ENCODE peak calls at places on chromosomes 7 and 10, in six cellular contexts. One of them, this sample, is unnamed.

GRCh38 chr7:7519528-7519927 is 16.1 kb downstream of the COL28A1 start:
- DNase-seq in adrenal gland: no peak
- DNase-seq in activated effector memory CD4-positive, alpha-beta T cell treated with Interleukin-2 at 50 U/mL for 16 hours: no peak
- DNase-seq in ELR: no peak
- DNase-seq in NCI-H510A treated with DMSO at 0.1 percent for 48 hours: no peak
- DNase-seq in CD14-positive monocyte: no peak
- DNase-seq in this sample: no peak

GRCh38 chr7:76300210-76300731 is 2.2 kb upstream of the HSPB1 start:
- DNase-seq in activated effector memory CD4-positive, alpha-beta T cell treated with Interleukin-2 at 50 U/mL for 16 hours: no peak
- DNase-seq in NCI-H510A treated with DMSO at 0.1 percent for 48 hours: no peak
- DNase-seq in adrenal gland: no peak
- DNase-seq in ELR: peak
- DNase-seq in CD14-positive monocyte: no peak
- DNase-seq in this sample: no peak

GRCh38 chr7:30472771-30473392 is 5.7 kb downstream of the NOD1 start:
- DNase-seq in CD14-positive monocyte: no peak
- DNase-seq in ELR: peak
- DNase-seq in activated effector memory CD4-positive, alpha-beta T cell treated with Interleukin-2 at 50 U/mL for 16 hours: no peak
- DNase-seq in adrenal gland: no peak
- DNase-seq in NCI-H510A treated with DMSO at 0.1 percent for 48 hours: no peak
- DNase-seq in this sample: no peak

GRCh38 chr7:80467069-80467468 is 44.8 kb downstream of the GNAT3 start:
- DNase-seq in ELR: peak
- DNase-seq in adrenal gland: no peak
- DNase-seq in activated effector memory CD4-positive, alpha-beta T cell treated with Interleukin-2 at 50 U/mL for 16 hours: no peak
- DNase-seq in CD14-positive monocyte: no peak
- DNase-seq in NCI-H510A treated with DMSO at 0.1 percent for 48 hours: no peak
- DNase-seq in this sample: no peak

GRCh38 chr7:91212592-91212991 is 51.6 kb upstream of the FZD1 start:
- DNase-seq in ELR: no peak
- DNase-seq in activated effector memory CD4-positive, alpha-beta T cell treated with Interleukin-2 at 50 U/mL for 16 hours: no peak
- DNase-seq in adrenal gland: no peak
- DNase-seq in CD14-positive monocyte: no peak
- DNase-seq in NCI-H510A treated with DMSO at 0.1 percent for 48 hours: no peak
- DNase-seq in this sample: no peak

GRCh38 chr7:82167568-82168314 is 275.8 kb downstream of the CACNA2D1 start:
- DNase-seq in adrenal gland: no peak
- DNase-seq in activated effector memory CD4-positive, alpha-beta T cell treated with Interleukin-2 at 50 U/mL for 16 hours: no peak
- DNase-seq in NCI-H510A treated with DMSO at 0.1 percent for 48 hours: peak
- DNase-seq in ELR: no peak
- DNase-seq in CD14-positive monocyte: no peak
- DNase-seq in this sample: no peak

GRCh38 chr7:27930910-27931476 is 191.0 kb downstream of the TAX1BP1 start:
- DNase-seq in ELR: no peak
- DNase-seq in adrenal gland: no peak
- DNase-seq in activated effector memory CD4-positive, alpha-beta T cell treated with Interleukin-2 at 50 U/mL for 16 hours: no peak
- DNase-seq in NCI-H510A treated with DMSO at 0.1 percent for 48 hours: no peak
- DNase-seq in CD14-positive monocyte: no peak
- DNase-seq in this sample: no peak

GRCh38 chr10:42367532-42368230 is 270.7 kb downstream of the ZNF33B start:
- DNase-seq in activated effector memory CD4-positive, alpha-beta T cell treated with Interleukin-2 at 50 U/mL for 16 hours: no peak
- DNase-seq in NCI-H510A treated with DMSO at 0.1 percent for 48 hours: peak
- DNase-seq in ELR: peak
- DNase-seq in CD14-positive monocyte: no peak
- DNase-seq in adrenal gland: peak
- DNase-seq in this sample: no peak

GRCh38 chr10:103966671-103967432 is at the start of gene SLK:
- DNase-seq in adrenal gland: peak
- DNase-seq in activated effector memory CD4-positive, alpha-beta T cell treated with Interleukin-2 at 50 U/mL for 16 hours: peak
- DNase-seq in CD14-positive monocyte: peak
- DNase-seq in NCI-H510A treated with DMSO at 0.1 percent for 48 hours: peak
- DNase-seq in ELR: peak
- DNase-seq in this sample: peak